ENCODE peak calls at places on chromosomes 4 and X, in four cellular contexts. L is WTC11, B is HepG2, X is GM12878. Z is an unnamed sample.

GRCh38 chrX:114611018-114611619 is 27.2 kb downstream of the HTR2C start:
- DNase-seq in B (peak; percentile 3), L (peak; percentile 20), X (no peak), Z (peak; percentile 32)

GRCh38 chr4:59848457-59848856 is 1351.7 kb upstream of the ADGRL3 start:
- DNase-seq in L (no peak), B (no peak), X (no peak), Z (no peak)

GRCh38 chrX:45716747-45717146 is 516.1 kb upstream of the DIPK2B start:
- DNase-seq in X (no peak), L (no peak), B (no peak), Z (no peak)

GRCh38 chrX:97860206-97860605 is 976.5 kb downstream of the RPA4 start:
- DNase-seq in L (no peak), B (no peak), X (no peak), Z (no peak)

GRCh38 chrX:2262679-2263055 is 238.1 kb downstream of the DHRSX start:
- DNase-seq in X (no peak), B (no peak), L (peak; percentile 29), Z (no peak)

GRCh38 chr4:174122705-174123104 is 160.8 kb downstream of the FBXO8 start:
- DNase-seq in B (no peak), L (no peak), X (no peak), Z (no peak)

GRCh38 chrX:28638775-28639174 is 51.5 kb downstream of the IL1RAPL1 start:
- DNase-seq in B (no peak), X (no peak), L (no peak), Z (no peak)

GRCh38 chr4:185254434-185254833 is 45.0 kb downstream of the SNX25 start:
- DNase-seq in L (no peak), B (peak; percentile 58), X (no peak), Z (no peak)

GRCh38 chrX:17635231-17635630 is 102.1 kb upstream of the SCML1 start:
- DNase-seq in L (peak; percentile 77), B (no peak), X (no peak), Z (no peak)

GRCh38 chr4:153808175-153808574 is 19.3 kb upstream of the SFRP2 start:
- DNase-seq in L (no peak), B (no peak), X (no peak), Z (no peak)

GRCh38 chrX:122555925-122556324 is 628.2 kb upstream of the GRIA3 start:
- DNase-seq in X (no peak), L (no peak), B (no peak), Z (no peak)

GRCh38 chr4:120506536-120506935 is 416.0 kb downstream of the PRDM5 start:
- DNase-seq in L (no peak), B (no peak), X (no peak), Z (no peak)
- TF ChIP-seq CREM in L (no peak), B (no peak), X (no peak), Z (no peak)

DNA sequence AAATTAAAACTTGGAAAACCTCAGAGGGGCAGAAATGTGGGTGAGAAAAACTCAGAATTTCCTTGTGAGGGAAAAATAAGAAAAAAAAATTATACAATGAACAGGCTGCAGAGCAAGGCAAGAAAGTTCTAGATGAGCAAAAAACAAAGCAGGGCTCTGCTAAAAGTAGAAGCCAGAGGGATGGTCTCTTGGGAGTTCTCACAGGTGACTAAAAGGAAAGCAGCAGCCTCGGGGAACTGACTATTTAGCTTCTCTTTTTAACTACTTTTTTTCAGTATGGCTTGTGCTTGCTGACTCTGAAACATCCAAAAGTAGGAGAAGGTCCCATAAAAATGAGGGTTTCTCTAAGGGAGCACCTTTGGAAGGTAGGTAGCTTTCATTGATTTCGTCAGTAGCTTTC is 36.4 kb downstream of the PCDH19 start:
- DNase-seq in X (no peak), L (no peak), B (no peak), Z (no peak)
- TF ChIP-seq CREM in X (no peak), L (no peak), B (no peak), Z (no peak)

GRCh38 chr4:89134775-89135319 is 23.5 kb downstream of the TIGD2 start:
- DNase-seq in L (no peak), X (no peak), B (no peak), Z (no peak)
- TF ChIP-seq CREM in L (no peak), X (no peak), B (no peak), Z (no peak)

GRCh38 chr4:28788929-28789490 is 1928.4 kb downstream of the STIM2 start:
- DNase-seq in L (no peak), X (no peak), B (no peak), Z (no peak)
- TF ChIP-seq CREM in L (no peak), X (no peak), B (no peak), Z (no peak)

GRCh38 chrX:110851780-110852179 is 56.2 kb upstream of the CHRDL1 start:
- DNase-seq in B (no peak), X (no peak), L (peak; percentile 5), Z (peak; percentile 8)

GRCh38 chrX:110852180-110852579 is 56.6 kb upstream of the CHRDL1 start:
- DNase-seq in L (peak; percentile 8), X (no peak), B (no peak), Z (peak; percentile 15)

GRCh38 chrX:110858565-110858964 is 62.9 kb upstream of the CHRDL1 start:
- DNase-seq in L (no peak), X (no peak), B (no peak), Z (no peak)

GRCh38 chrX:110853610-110854009 is 58.0 kb upstream of the CHRDL1 start:
- DNase-seq in X (no peak), L (peak; percentile 21), B (no peak), Z (no peak)
- TF ChIP-seq CREM in X (no peak), L (no peak), B (no peak), Z (no peak)